ENCODE peak calls at places on chromosomes 5 and 9, in eight cellular contexts. One of them, this sample, is unnamed. For H3K9me3, the result is how much of the 10 kb centered on the place peaks cover.

GRCh38 chr5:169909945-169910344 is 70.3 kb downstream of the INSYN2B start:
- DNase-seq in trophoblast cell: no peak
- DNase-seq in HepG2: no peak
- DNase-seq in astrocyte: no peak
- DNase-seq in neuronal stem cell: no peak
- DNase-seq in IMR-90: no peak
- DNase-seq in GM12878: no peak
- DNase-seq in DND-41: no peak
- DNase-seq in this sample: no peak

GRCh38 chr9:132776891-132777290 is 101.2 kb downstream of the AK8 start:
- DNase-seq in trophoblast cell: no peak
- DNase-seq in HepG2: no peak
- DNase-seq in astrocyte: no peak
- DNase-seq in neuronal stem cell: no peak
- DNase-seq in IMR-90: no peak
- DNase-seq in GM12878: no peak
- DNase-seq in DND-41: no peak
- DNase-seq in this sample: no peak

GRCh38 chr9:82412586-82412985 is 424.0 kb downstream of the SPATA31D1 start:
- DNase-seq in trophoblast cell: no peak
- DNase-seq in HepG2: no peak
- DNase-seq in astrocyte: no peak
- DNase-seq in neuronal stem cell: no peak
- DNase-seq in IMR-90: peak
- DNase-seq in GM12878: no peak
- DNase-seq in DND-41: no peak
- DNase-seq in this sample: no peak

GRCh38 chr5:114448496-114448895 is 86.6 kb downstream of the KCNN2 start:
- DNase-seq in trophoblast cell: peak
- DNase-seq in HepG2: no peak
- DNase-seq in astrocyte: no peak
- DNase-seq in neuronal stem cell: no peak
- DNase-seq in IMR-90: peak
- DNase-seq in GM12878: no peak
- DNase-seq in DND-41: no peak
- DNase-seq in this sample: no peak

GRCh38 chr5:36491860-36492259 is 114.5 kb upstream of the SLC1A3 start:
- DNase-seq in trophoblast cell: no peak
- DNase-seq in HepG2: no peak
- DNase-seq in astrocyte: no peak
- DNase-seq in neuronal stem cell: no peak
- DNase-seq in IMR-90: no peak
- DNase-seq in GM12878: no peak
- DNase-seq in DND-41: no peak
- DNase-seq in this sample: no peak

GRCh38 chr5:73733219-73733618 is 107.2 kb downstream of the ARHGEF28 start:
- DNase-seq in trophoblast cell: no peak
- DNase-seq in HepG2: no peak
- DNase-seq in astrocyte: peak
- DNase-seq in neuronal stem cell: no peak
- DNase-seq in IMR-90: peak
- DNase-seq in GM12878: no peak
- DNase-seq in DND-41: no peak
- DNase-seq in this sample: no peak

GRCh38 chr5:174559141-174559540 is 165.2 kb upstream of the MSX2 start:
- DNase-seq in trophoblast cell: peak
- DNase-seq in HepG2: no peak
- DNase-seq in astrocyte: peak
- DNase-seq in neuronal stem cell: no peak
- DNase-seq in IMR-90: peak
- DNase-seq in GM12878: no peak
- DNase-seq in DND-41: no peak
- DNase-seq in this sample: no peak

GRCh38 chr5:106017243-106017857 is 1653.4 kb downstream of the EFNA5 start:
- DNase-seq in trophoblast cell: no peak
- DNase-seq in HepG2: no peak
- DNase-seq in astrocyte: no peak
- DNase-seq in neuronal stem cell: no peak
- DNase-seq in IMR-90: no peak
- DNase-seq in GM12878: no peak
- DNase-seq in DND-41: no peak
- DNase-seq in this sample: peak

GRCh38 chr9:126327016-126327749 is 554 bp downstream of the MVB12B start:
- DNase-seq in trophoblast cell: no peak
- DNase-seq in HepG2: no peak
- DNase-seq in astrocyte: no peak
- DNase-seq in neuronal stem cell: no peak
- DNase-seq in IMR-90: no peak
- DNase-seq in GM12878: no peak
- DNase-seq in DND-41: peak
- DNase-seq in this sample: no peak

GRCh38 chr5:37696190-37697021 is 143.4 kb downstream of the GDNF start:
- DNase-seq in trophoblast cell: peak
- DNase-seq in HepG2: peak
- DNase-seq in astrocyte: peak
- DNase-seq in neuronal stem cell: no peak
- DNase-seq in IMR-90: peak
- DNase-seq in GM12878: no peak
- DNase-seq in DND-41: no peak
- DNase-seq in this sample: no peak

GRCh38 chr9:79357620-79358019 is 214.1 kb upstream of the TLE4 start:
- DNase-seq in trophoblast cell: peak
- DNase-seq in HepG2: no peak
- DNase-seq in astrocyte: no peak
- DNase-seq in neuronal stem cell: no peak
- DNase-seq in IMR-90: no peak
- DNase-seq in GM12878: no peak
- DNase-seq in DND-41: no peak
- DNase-seq in this sample: no peak

DNA sequence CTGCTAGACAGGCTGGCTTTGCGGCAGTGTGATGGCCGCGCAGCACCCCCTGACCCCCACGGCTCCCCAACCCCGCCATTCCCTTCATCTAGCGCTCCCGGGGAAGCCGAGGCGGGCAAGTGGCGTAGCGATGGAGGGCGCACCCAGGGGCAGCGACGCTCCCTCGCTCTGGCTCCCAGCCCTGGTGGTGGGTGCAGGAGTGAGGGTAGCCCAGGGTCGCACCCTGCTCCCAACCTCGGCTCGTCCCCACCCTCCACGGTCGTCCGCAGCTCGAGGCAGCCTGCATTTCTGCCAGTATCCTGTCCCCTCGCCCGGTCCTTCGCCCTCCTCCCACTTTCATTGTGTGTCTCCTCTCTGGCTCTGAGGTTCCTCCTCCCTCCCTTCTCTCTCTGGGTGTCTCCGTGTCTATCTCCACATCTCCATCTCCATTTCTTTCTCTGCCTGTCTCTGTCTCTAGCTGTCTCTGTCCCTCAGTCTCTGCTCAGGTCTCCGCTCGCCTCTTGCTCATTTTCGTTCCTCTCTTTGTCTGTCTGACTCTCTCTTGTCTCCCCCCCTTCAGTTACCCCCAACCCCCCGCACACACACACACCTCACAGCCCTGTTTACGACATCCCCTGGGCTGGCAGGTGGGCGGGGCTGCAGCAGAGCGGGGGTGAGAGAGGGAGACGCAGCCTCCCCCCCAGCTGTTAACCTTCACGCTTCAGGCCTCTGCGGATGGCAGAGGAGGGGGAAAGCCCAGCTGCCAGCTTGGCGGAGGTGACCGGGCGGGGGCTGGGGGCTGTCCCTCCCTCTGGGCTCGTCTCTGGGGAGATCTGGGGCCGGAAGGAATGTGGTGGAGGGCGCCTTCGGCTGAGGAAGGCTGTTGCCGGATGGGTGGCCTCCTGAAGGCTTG is 48.7 kb upstream of the PSD2 start:
- DNase-seq in trophoblast cell: no peak
- DNase-seq in HepG2: no peak
- DNase-seq in astrocyte: peak
- DNase-seq in neuronal stem cell: no peak
- DNase-seq in IMR-90: peak
- DNase-seq in GM12878: peak
- DNase-seq in DND-41: peak
- DNase-seq in this sample: no peak
- H3K9ac ChIP-seq in trophoblast cell: no peak
- H3K9ac ChIP-seq in HepG2: peak
- H3K9ac ChIP-seq in astrocyte: peak
- H3K9ac ChIP-seq in neuronal stem cell: peak
- H3K9ac ChIP-seq in IMR-90: peak
- H3K9ac ChIP-seq in GM12878: peak
- H3K9ac ChIP-seq in DND-41: peak
- H3K9ac ChIP-seq in this sample: no peak

DNA sequence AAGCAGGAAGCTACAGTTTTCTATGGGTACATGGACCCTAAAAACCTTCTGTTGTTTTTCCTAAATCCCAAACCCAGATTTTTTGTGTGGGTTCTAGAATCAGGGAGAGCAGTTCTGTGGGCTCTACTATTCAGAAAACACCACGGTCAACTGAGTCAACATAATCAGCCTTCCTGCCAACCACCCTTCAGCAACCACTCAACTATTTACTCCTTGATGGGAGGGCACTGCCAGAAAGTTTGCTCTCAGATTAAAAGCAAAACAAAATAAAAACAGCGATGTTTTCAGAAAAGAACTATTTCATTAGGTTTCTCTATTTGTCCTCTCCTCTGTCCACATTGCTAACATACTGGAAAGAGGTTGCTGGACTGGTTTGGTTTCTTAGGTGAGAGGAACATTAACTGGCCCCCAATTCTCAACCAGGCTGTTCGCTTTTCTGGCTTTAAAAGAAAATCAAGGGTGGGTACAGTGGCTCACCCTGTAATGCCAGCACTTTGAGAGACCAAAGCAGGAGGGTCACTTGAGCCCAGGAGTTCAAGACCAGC is 72.3 kb downstream of the GCNT1 start:
- DNase-seq in trophoblast cell: peak
- DNase-seq in HepG2: no peak
- DNase-seq in astrocyte: no peak
- DNase-seq in neuronal stem cell: no peak
- DNase-seq in IMR-90: no peak
- DNase-seq in GM12878: no peak
- DNase-seq in DND-41: no peak
- DNase-seq in this sample: no peak
- H3K27ac ChIP-seq in trophoblast cell: no peak
- H3K27ac ChIP-seq in HepG2: no peak
- H3K27ac ChIP-seq in astrocyte: no peak
- H3K27ac ChIP-seq in neuronal stem cell: no peak
- H3K27ac ChIP-seq in IMR-90: no peak
- H3K27ac ChIP-seq in GM12878: peak
- H3K27ac ChIP-seq in DND-41: no peak
- H3K27ac ChIP-seq in this sample: no peak

GRCh38 chr5:179241175-179241574 is 104.1 kb downstream of the ADAMTS2 start:
- DNase-seq in trophoblast cell: no peak
- DNase-seq in HepG2: no peak
- DNase-seq in astrocyte: no peak
- DNase-seq in neuronal stem cell: no peak
- DNase-seq in IMR-90: no peak
- DNase-seq in GM12878: no peak
- DNase-seq in DND-41: no peak
- DNase-seq in this sample: no peak

GRCh38 chr5:179240561-179240960 is 104.7 kb downstream of the ADAMTS2 start:
- DNase-seq in trophoblast cell: no peak
- DNase-seq in HepG2: no peak
- DNase-seq in astrocyte: no peak
- DNase-seq in neuronal stem cell: no peak
- DNase-seq in IMR-90: no peak
- DNase-seq in GM12878: no peak
- DNase-seq in DND-41: no peak
- DNase-seq in this sample: no peak

GRCh38 chr5:179239256-179240135 is 105.8 kb downstream of the ADAMTS2 start:
- DNase-seq in trophoblast cell: no peak
- DNase-seq in HepG2: no peak
- DNase-seq in astrocyte: no peak
- DNase-seq in neuronal stem cell: no peak
- DNase-seq in IMR-90: no peak
- DNase-seq in GM12878: no peak
- DNase-seq in DND-41: no peak
- DNase-seq in this sample: no peak

GRCh38 chr5:179237770-179238627 is 107.3 kb downstream of the ADAMTS2 start:
- DNase-seq in trophoblast cell: no peak
- DNase-seq in HepG2: no peak
- DNase-seq in astrocyte: no peak
- DNase-seq in neuronal stem cell: no peak
- DNase-seq in IMR-90: no peak
- DNase-seq in GM12878: no peak
- DNase-seq in DND-41: no peak
- DNase-seq in this sample: no peak

DNA sequence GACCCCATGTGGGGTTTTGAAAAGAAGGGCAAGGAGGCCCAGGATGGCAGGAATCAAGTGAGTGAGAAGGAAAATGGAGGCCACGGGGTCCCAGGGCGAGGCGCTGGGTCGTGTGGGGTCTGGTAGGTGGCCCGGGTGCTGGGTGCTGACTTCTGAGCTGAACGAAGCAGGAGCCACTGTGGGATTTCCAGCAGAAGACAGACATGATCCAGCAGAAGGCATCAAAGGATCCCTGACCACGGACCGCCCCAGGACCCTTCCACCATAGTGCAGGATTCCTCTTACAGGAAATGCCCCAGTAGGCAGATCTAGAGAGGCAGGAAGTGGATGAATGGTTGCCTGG is 106.7 kb downstream of the ADAMTS2 start:
- DNase-seq in trophoblast cell: no peak
- DNase-seq in HepG2: no peak
- DNase-seq in astrocyte: no peak
- DNase-seq in neuronal stem cell: no peak
- DNase-seq in IMR-90: no peak
- DNase-seq in GM12878: no peak
- DNase-seq in DND-41: no peak
- DNase-seq in this sample: no peak
- H3K9me3 ChIP-seq in trophoblast cell: under half
- H3K9me3 ChIP-seq in HepG2: under half
- H3K9me3 ChIP-seq in astrocyte: under half
- H3K9me3 ChIP-seq in neuronal stem cell: under half
- H3K9me3 ChIP-seq in IMR-90: under half
- H3K9me3 ChIP-seq in GM12878: under half
- H3K9me3 ChIP-seq in DND-41: under half
- H3K9me3 ChIP-seq in this sample: under half

DNA sequence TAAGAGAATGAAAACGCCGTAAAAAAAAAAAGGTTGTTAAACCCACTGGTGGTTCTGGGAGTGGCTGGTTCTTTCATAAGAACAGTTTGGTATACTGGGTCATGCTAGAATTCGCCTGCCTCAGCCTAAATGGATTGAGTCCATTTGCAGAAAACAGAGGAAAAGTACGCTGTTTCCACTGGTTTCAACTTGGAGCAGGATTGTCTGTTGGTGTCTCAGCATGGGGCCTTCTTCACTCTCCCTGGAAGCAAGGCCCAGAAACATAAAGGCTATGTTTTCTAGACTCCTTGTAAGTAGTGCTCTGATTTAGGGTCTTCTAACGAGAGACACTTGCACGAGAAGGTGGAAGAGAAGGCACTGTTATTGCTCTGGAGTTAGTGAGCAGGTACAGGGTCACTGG is 116.9 kb upstream of the MTAP start:
- DNase-seq in trophoblast cell: no peak
- DNase-seq in HepG2: no peak
- DNase-seq in astrocyte: no peak
- DNase-seq in neuronal stem cell: no peak
- DNase-seq in IMR-90: no peak
- DNase-seq in GM12878: no peak
- DNase-seq in DND-41: no peak
- DNase-seq in this sample: no peak
- H3K9ac ChIP-seq in trophoblast cell: peak
- H3K9ac ChIP-seq in HepG2: no peak
- H3K9ac ChIP-seq in astrocyte: peak
- H3K9ac ChIP-seq in neuronal stem cell: no peak
- H3K9ac ChIP-seq in IMR-90: no peak
- H3K9ac ChIP-seq in GM12878: no peak
- H3K9ac ChIP-seq in DND-41: no peak
- H3K9ac ChIP-seq in this sample: no peak

This sample was measured in SK-N-MC.